ENCODE peak calls at places on chromosome 12, in five cellular contexts. W is Peyer's patch; K is effector memory CD4-positive, alpha-beta T cell; M is CD4-positive, CD25-positive, alpha-beta regulatory T cell; H is stomach. Y is an unnamed sample.

GRCh38 chr12:64621257-64621942 is 11.1 kb downstream of the RASSF3 start:
- DNase-seq in W (no peak), K (no peak), M (no peak), H (no peak), Y (no peak)

GRCh38 chr12:31705651-31706050 is 23.2 kb downstream of the AMN1 start:
- DNase-seq in W (no peak), K (no peak), M (no peak), H (no peak), Y (no peak)

GRCh38 chr12:108447168-108447840 is 67.8 kb upstream of the FICD start:
- DNase-seq in W (no peak), K (no peak), M (no peak), H (no peak), Y (no peak)

GRCh38 chr12:65232490-65233077 is 45.9 kb upstream of the MSRB3 start:
- DNase-seq in W (no peak), K (no peak), M (peak; percentile 63), H (no peak), Y (peak; percentile 44)

GRCh38 chr12:91179315-91179714 is 3.3 kb downstream of the DCN start:
- DNase-seq in W (no peak), K (no peak), M (no peak), H (no peak), Y (peak; percentile 64)

GRCh38 chr12:49706351-49707126 is 666 bp downstream of the FMNL3 start:
- DNase-seq in W (peak; percentile 38), K (no peak), M (peak; percentile 39), H (peak; percentile 26), Y (peak; percentile 60)

GRCh38 chr12:103880299-103881142 is 39.5 kb upstream of the NT5DC3 start:
- DNase-seq in W (no peak), K (no peak), M (peak; percentile 19), H (no peak), Y (no peak)

GRCh38 chr12:112406519-112407488 is 2.6 kb downstream of the RPL6 start:
- DNase-seq in W (no peak), K (no peak), M (no peak), H (no peak), Y (no peak)

GRCh38 chr12:75437564-75437963 is 43.0 kb upstream of the GLIPR1 start:
- DNase-seq in W (no peak), K (no peak), M (peak; percentile 28), H (no peak), Y (no peak)

GRCh38 chr12:19575307-19576243 is 136.3 kb downstream of the AEBP2 start:
- DNase-seq in W (no peak), K (no peak), M (no peak), H (peak; percentile 39), Y (peak; percentile 74)

GRCh38 chr12:96907681-96908163 is 665 bp downstream of the NEDD1 start:
- DNase-seq in W (peak; percentile 28), K (no peak), M (peak; percentile 54), H (no peak), Y (peak; percentile 49)

GRCh38 chr12:6370994-6371754 is 4.2 kb downstream of the SCNN1A start:
- DNase-seq in W (no peak), K (no peak), M (no peak), H (peak; percentile 66), Y (no peak)

GRCh38 chr12:6361834-6362233 is 13.5 kb downstream of the SCNN1A start:
- DNase-seq in W (no peak), K (no peak), M (peak; percentile 73), H (peak; percentile 79), Y (no peak)

GRCh38 chr12:89782807-89783206 is 74.2 kb upstream of the ATP2B1 start:
- DNase-seq in W (no peak), K (no peak), M (no peak), H (no peak), Y (no peak)

GRCh38 chr12:31773867-31774266 is 45.0 kb upstream of the AMN1 start:
- DNase-seq in W (peak; percentile 51), K (no peak), M (no peak), H (no peak), Y (peak; percentile 44)

GRCh38 chr12:17383321-17383720 is 706.7 kb downstream of the RERGL start:
- DNase-seq in W (no peak), K (no peak), M (no peak), H (no peak), Y (no peak)

GRCh38 chr12:27971606-27972005 is 927 bp downstream of the PTHLH start:
- DNase-seq in W (no peak), K (no peak), M (no peak), H (no peak), Y (no peak)

GRCh38 chr12:131340616-131341210 is 370.2 kb upstream of the SFSWAP start:
- DNase-seq in W (no peak), K (no peak), M (no peak), H (no peak), Y (no peak)

GRCh38 chr12:122753213-122753571 is 568 bp downstream of the DENR start:
- DNase-seq in W (no peak), K (no peak), M (no peak), H (no peak), Y (peak; percentile 8)

GRCh38 chr12:24915501-24915900 is 33.4 kb downstream of the BCAT1 start:
- DNase-seq in W (no peak), K (no peak), M (no peak), H (no peak), Y (no peak)

GRCh38 chr12:18461738-18462137 is 200.4 kb downstream of the PIK3C2G start:
- DNase-seq in W (no peak), K (no peak), M (no peak), H (no peak), Y (peak; percentile 24)

GRCh38 chr12:96770239-96770780 is 136.7 kb upstream of the NEDD1 start:
- DNase-seq in W (no peak), K (no peak), M (no peak), H (no peak), Y (no peak)

GRCh38 chr12:116459011-116459410 is 100.2 kb upstream of the MAP1LC3B2 start:
- DNase-seq in W (no peak), K (no peak), M (no peak), H (no peak), Y (no peak)

GRCh38 chr12:77625441-77625840 is 205.3 kb upstream of the NAV3 start:
- DNase-seq in W (no peak), K (no peak), M (no peak), H (no peak), Y (peak; percentile 59)

GRCh38 chr12:109435428-109436180 is 41.5 kb downstream of the KCTD10 start:
- DNase-seq in W (no peak), K (no peak), M (no peak), H (no peak), Y (no peak)

GRCh38 chr12:109097140-109097434 is 310 bp upstream of the UNG start:
- DNase-seq in W (no peak), K (no peak), M (no peak), H (no peak), Y (no peak)

DNA sequence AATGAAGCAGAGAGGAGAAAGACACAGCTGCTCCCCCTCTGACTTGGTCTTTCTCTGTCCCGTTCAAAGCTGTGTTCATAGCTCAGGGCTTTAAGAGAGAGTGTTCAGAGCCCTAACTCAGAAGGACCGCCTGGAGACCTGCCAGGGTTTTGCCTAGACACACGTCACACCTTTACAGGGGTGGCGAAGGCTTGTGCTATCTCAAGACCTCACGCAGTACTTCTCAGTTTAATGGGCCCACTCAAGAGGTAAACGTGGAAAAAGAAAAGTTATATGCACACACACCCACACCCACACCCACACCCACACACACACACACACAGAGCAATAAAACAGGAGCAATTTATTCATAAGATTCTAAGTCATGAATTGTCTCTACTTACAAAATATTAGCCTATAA is 374.3 kb downstream of the C12orf75 start:
- DNase-seq in W (no peak), K (no peak), M (no peak), H (no peak), Y (peak; percentile 44)
- H3K27ac ChIP-seq in W (no peak overlapping the region), K (no peak overlapping the region), M (no peak overlapping the region), H (no peak overlapping the region), Y (no peak overlapping the region)

DNA sequence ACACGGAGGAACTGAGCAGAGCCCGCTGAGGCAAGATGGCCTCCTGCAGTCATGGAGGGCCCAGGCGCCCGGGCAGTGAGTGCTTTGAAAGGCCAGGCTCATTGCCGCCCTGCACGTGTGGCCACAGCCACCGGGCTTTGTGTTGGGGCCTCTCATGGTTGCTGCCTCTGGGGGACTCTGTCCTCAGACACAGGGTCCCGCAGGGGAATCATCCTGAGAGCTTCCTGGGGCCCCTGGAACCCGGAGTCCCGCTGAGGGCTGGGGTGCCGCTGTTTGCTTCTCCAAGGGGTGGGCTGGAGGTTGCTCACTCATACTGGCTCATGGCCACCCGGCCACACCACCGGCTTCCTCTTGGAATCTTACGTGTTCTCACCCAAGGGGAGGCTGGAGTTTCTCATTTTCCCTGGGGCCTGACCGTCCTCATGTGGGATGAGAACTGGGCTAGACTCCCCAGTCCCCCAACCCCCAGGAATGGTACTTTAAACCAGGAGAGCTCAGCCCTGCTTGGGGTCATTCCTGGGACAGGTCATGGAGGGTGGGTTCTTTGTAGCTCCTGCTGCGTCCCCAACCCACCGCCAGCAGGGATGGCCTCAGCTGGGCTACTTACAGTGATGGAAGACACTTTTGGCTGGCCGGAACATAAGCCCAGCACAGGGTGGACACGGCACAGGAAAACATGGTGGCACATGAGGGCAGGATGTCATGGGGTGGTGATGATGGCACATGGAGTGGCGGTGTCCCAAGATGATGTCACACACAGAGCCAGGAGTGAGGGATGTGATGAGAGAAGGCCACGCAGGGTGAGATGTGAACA is 21.1 kb upstream of the LRTM2 start:
- DNase-seq in W (peak; percentile 16), K (no peak), M (no peak), H (no peak), Y (no peak)
- H3K4me1 ChIP-seq in W (peaks cover 17% of the 10 kb centered on the region), K (peaks cover 13% of the 10 kb centered on the region), M (peaks cover 14% of the 10 kb centered on the region), H (peaks cover 28% of the 10 kb centered on the region), Y (no peaks in the 10 kb centered on the region)

DNA sequence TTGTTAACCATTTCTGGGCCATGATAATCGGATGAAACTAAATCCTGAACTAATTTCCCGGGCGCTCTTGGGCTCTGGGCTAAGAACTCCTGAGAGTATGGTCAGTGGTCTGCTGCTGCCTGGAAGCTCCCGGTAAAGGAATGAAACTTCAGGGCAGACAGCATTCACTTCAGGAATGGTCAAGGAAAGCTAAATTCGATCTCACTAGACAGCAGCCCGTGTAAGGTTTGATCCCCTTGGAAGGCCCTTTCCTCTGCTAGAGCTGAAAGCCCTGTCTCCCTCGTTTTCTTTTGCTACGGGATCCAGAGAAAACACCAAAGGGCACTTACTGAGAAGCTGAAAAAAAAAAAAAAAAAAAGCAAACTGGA is 683 bp downstream of the ASB8 start:
- DNase-seq in W (no peak), K (no peak), M (no peak), H (no peak), Y (no peak)
- H3K27ac ChIP-seq in W (peak overlapping the region; percentile 82), K (peak overlapping the region; percentile 73), M (peak overlapping the region; percentile 88), H (peak overlapping the region; percentile 91), Y (peak overlapping the region; percentile 88)

GRCh38 chr12:587551-588322 is 75.5 kb downstream of the NINJ2 start:
- DNase-seq in W (no peak), K (no peak), M (no peak), H (no peak), Y (no peak)
- H3K4me1 ChIP-seq in W (no peaks in the 10 kb centered on the region), K (no peaks in the 10 kb centered on the region), M (no peaks in the 10 kb centered on the region), H (peaks cover 10% of the 10 kb centered on the region), Y (peaks cover 27% of the 10 kb centered on the region)

DNA sequence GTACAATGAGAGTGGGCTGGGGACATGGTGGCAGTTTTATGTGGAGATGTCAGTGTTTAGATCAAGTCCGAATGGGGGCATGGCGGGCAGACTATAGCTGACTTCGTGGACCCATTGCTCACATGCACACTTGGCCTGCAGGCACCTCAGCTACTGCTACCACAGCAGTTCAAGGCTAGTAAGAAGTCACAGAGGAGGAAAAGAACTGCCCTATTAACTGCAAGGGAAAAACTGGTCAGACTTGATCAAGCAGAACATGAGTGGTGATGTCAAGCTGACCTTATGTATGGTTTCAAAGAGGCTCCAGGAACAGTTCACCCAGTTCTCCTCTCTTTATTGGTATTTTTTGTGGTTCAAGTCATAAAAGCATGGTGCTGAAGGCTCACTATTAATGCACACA is 30.2 kb upstream of the FRS2 start:
- DNase-seq in W (no peak), K (no peak), M (no peak), H (no peak), Y (no peak)
- H3K27ac ChIP-seq in W (no peak overlapping the region), K (no peak overlapping the region), M (no peak overlapping the region), H (no peak overlapping the region), Y (no peak overlapping the region)

GRCh38 chr12:114735680-114736374 is 51.9 kb upstream of the TBX3 start:
- DNase-seq in W (no peak), K (no peak), M (no peak), H (no peak), Y (no peak)
- H3K4me1 ChIP-seq in W (peaks cover 20% of the 10 kb centered on the region), K (no peaks in the 10 kb centered on the region), M (no peaks in the 10 kb centered on the region), H (peaks cover 11% of the 10 kb centered on the region), Y (peaks cover 2% of the 10 kb centered on the region)

Y was measured in cardiac muscle cell.